ENCODE peak calls at places on chromosomes 11 and 22, in six cellular contexts. One of them, this sample, is unnamed.

GRCh38 chr22:32662587-32662915 is 139.0 kb upstream of the TIMP3 start:
- DNase-seq in activated gamma-delta T cell treated with anti-CD3 and anti-CD28 coated beads, Interleukin-2, amount 50 U/mL, for 16 hours: no peak
- DNase-seq in retinal pigment epithelial cell: no peak
- DNase-seq in tibial artery: no peak
- DNase-seq in lower leg skin: no peak
- DNase-seq in fibroblast of gingiva: no peak
- DNase-seq in this sample: no peak

GRCh38 chr22:36281726-36282077 is 28.8 kb downstream of the APOL1 start:
- DNase-seq in fibroblast of gingiva: no peak
- DNase-seq in retinal pigment epithelial cell: no peak
- DNase-seq in tibial artery: no peak
- DNase-seq in activated gamma-delta T cell treated with anti-CD3 and anti-CD28 coated beads, Interleukin-2, amount 50 U/mL, for 16 hours: no peak
- DNase-seq in lower leg skin: no peak
- DNase-seq in this sample: no peak

GRCh38 chr11:44133335-44133946 is 38.0 kb downstream of the EXT2 start:
- DNase-seq in lower leg skin: no peak
- DNase-seq in tibial artery: no peak
- DNase-seq in activated gamma-delta T cell treated with anti-CD3 and anti-CD28 coated beads, Interleukin-2, amount 50 U/mL, for 16 hours: no peak
- DNase-seq in fibroblast of gingiva: peak; percentile 49
- DNase-seq in retinal pigment epithelial cell: no peak
- DNase-seq in this sample: no peak

GRCh38 chr22:33919591-33920501 is at the start of gene LARGE1:
- DNase-seq in lower leg skin: no peak
- DNase-seq in fibroblast of gingiva: no peak
- DNase-seq in activated gamma-delta T cell treated with anti-CD3 and anti-CD28 coated beads, Interleukin-2, amount 50 U/mL, for 16 hours: no peak
- DNase-seq in tibial artery: peak; percentile 25
- DNase-seq in retinal pigment epithelial cell: no peak
- DNase-seq in this sample: no peak

GRCh38 chr22:49880281-49880680 is 26.6 kb downstream of the ZBED4 start:
- DNase-seq in activated gamma-delta T cell treated with anti-CD3 and anti-CD28 coated beads, Interleukin-2, amount 50 U/mL, for 16 hours: no peak
- DNase-seq in retinal pigment epithelial cell: no peak
- DNase-seq in tibial artery: no peak
- DNase-seq in fibroblast of gingiva: no peak
- DNase-seq in lower leg skin: no peak
- DNase-seq in this sample: no peak

GRCh38 chr11:65853249-65853979 is 4.6 kb downstream of the CFL1 start:
- DNase-seq in activated gamma-delta T cell treated with anti-CD3 and anti-CD28 coated beads, Interleukin-2, amount 50 U/mL, for 16 hours: no peak
- DNase-seq in tibial artery: no peak
- DNase-seq in retinal pigment epithelial cell: no peak
- DNase-seq in fibroblast of gingiva: no peak
- DNase-seq in lower leg skin: no peak
- DNase-seq in this sample: no peak

GRCh38 chr11:113673566-113674396 is 32.3 kb downstream of the TMPRSS5 start:
- DNase-seq in activated gamma-delta T cell treated with anti-CD3 and anti-CD28 coated beads, Interleukin-2, amount 50 U/mL, for 16 hours: no peak
- DNase-seq in retinal pigment epithelial cell: no peak
- DNase-seq in fibroblast of gingiva: no peak
- DNase-seq in tibial artery: no peak
- DNase-seq in lower leg skin: no peak
- DNase-seq in this sample: no peak

GRCh38 chr11:101436511-101437142 is 147.2 kb downstream of the TRPC6 start:
- DNase-seq in fibroblast of gingiva: peak; percentile 43
- DNase-seq in activated gamma-delta T cell treated with anti-CD3 and anti-CD28 coated beads, Interleukin-2, amount 50 U/mL, for 16 hours: no peak
- DNase-seq in retinal pigment epithelial cell: no peak
- DNase-seq in tibial artery: no peak
- DNase-seq in lower leg skin: no peak
- DNase-seq in this sample: no peak

GRCh38 chr11:73965764-73966121 is 14.9 kb downstream of the DNAJB13 start:
- DNase-seq in retinal pigment epithelial cell: no peak
- DNase-seq in lower leg skin: no peak
- DNase-seq in fibroblast of gingiva: no peak
- DNase-seq in tibial artery: no peak
- DNase-seq in activated gamma-delta T cell treated with anti-CD3 and anti-CD28 coated beads, Interleukin-2, amount 50 U/mL, for 16 hours: no peak
- DNase-seq in this sample: no peak

GRCh38 chr11:88399171-88399570 is 61.6 kb upstream of the CTSC start:
- DNase-seq in retinal pigment epithelial cell: no peak
- DNase-seq in tibial artery: no peak
- DNase-seq in lower leg skin: no peak
- DNase-seq in activated gamma-delta T cell treated with anti-CD3 and anti-CD28 coated beads, Interleukin-2, amount 50 U/mL, for 16 hours: no peak
- DNase-seq in fibroblast of gingiva: no peak
- DNase-seq in this sample: no peak

GRCh38 chr22:31148953-31149627 is 8.8 kb upstream of the PLA2G3 start:
- DNase-seq in retinal pigment epithelial cell: peak; percentile 39
- DNase-seq in lower leg skin: peak; percentile 40
- DNase-seq in fibroblast of gingiva: peak; percentile 76
- DNase-seq in activated gamma-delta T cell treated with anti-CD3 and anti-CD28 coated beads, Interleukin-2, amount 50 U/mL, for 16 hours: no peak
- DNase-seq in tibial artery: peak; percentile 61
- DNase-seq in this sample: no peak

GRCh38 chr11:47060807-47061206 is 115.9 kb downstream of the ARFGAP2 start:
- DNase-seq in tibial artery: no peak
- DNase-seq in activated gamma-delta T cell treated with anti-CD3 and anti-CD28 coated beads, Interleukin-2, amount 50 U/mL, for 16 hours: no peak
- DNase-seq in retinal pigment epithelial cell: peak; percentile 10
- DNase-seq in lower leg skin: no peak
- DNase-seq in fibroblast of gingiva: no peak
- DNase-seq in this sample: no peak

This sample was measured in T-helper 9 cell.